ENCODE peak calls at places on chromosomes 4 and X, in nine cellular contexts. One of them, this sample, is unnamed.

GRCh38 chr4:7844247-7844991 is 95.2 kb downstream of the AFAP1 start:
- DNase-seq in AG09309: peak
- DNase-seq in IMR-90: peak
- DNase-seq in cardiac muscle cell: peak
- DNase-seq in choroid plexus epithelial cell: peak
- DNase-seq in lower leg skin: peak
- DNase-seq in hepatocyte: peak
- DNase-seq in ovary: peak
- DNase-seq in GM06990: no peak
- DNase-seq in this sample: peak

GRCh38 chrX:24253030-24253429 is 60.8 kb downstream of the SUPT20HL2 start:
- DNase-seq in ovary: no peak
- DNase-seq in cardiac muscle cell: no peak
- DNase-seq in lower leg skin: no peak
- DNase-seq in IMR-90: no peak
- DNase-seq in AG09309: no peak
- DNase-seq in hepatocyte: peak
- DNase-seq in choroid plexus epithelial cell: no peak
- DNase-seq in GM06990: no peak
- DNase-seq in this sample: no peak

GRCh38 chr4:37225778-37226177 is 18.8 kb upstream of the NWD2 start:
- DNase-seq in IMR-90: no peak
- DNase-seq in hepatocyte: no peak
- DNase-seq in cardiac muscle cell: no peak
- DNase-seq in choroid plexus epithelial cell: no peak
- DNase-seq in AG09309: no peak
- DNase-seq in lower leg skin: no peak
- DNase-seq in GM06990: no peak
- DNase-seq in ovary: no peak
- DNase-seq in this sample: no peak

GRCh38 chr4:84708406-84709135 is 125.6 kb downstream of the CDS1 start:
- DNase-seq in GM06990: no peak
- DNase-seq in cardiac muscle cell: no peak
- DNase-seq in hepatocyte: no peak
- DNase-seq in ovary: no peak
- DNase-seq in lower leg skin: no peak
- DNase-seq in IMR-90: peak
- DNase-seq in AG09309: no peak
- DNase-seq in choroid plexus epithelial cell: peak
- DNase-seq in this sample: no peak

GRCh38 chr4:186475202-186475601 is 80.2 kb downstream of the MTNR1A start:
- DNase-seq in choroid plexus epithelial cell: no peak
- DNase-seq in ovary: no peak
- DNase-seq in GM06990: no peak
- DNase-seq in cardiac muscle cell: no peak
- DNase-seq in IMR-90: no peak
- DNase-seq in hepatocyte: no peak
- DNase-seq in AG09309: no peak
- DNase-seq in lower leg skin: no peak
- DNase-seq in this sample: no peak

GRCh38 chrX:37883196-37883595 is 35.8 kb upstream of the DYNLT3 start:
- DNase-seq in hepatocyte: no peak
- DNase-seq in IMR-90: peak
- DNase-seq in AG09309: no peak
- DNase-seq in lower leg skin: no peak
- DNase-seq in ovary: no peak
- DNase-seq in choroid plexus epithelial cell: peak
- DNase-seq in cardiac muscle cell: no peak
- DNase-seq in GM06990: no peak
- DNase-seq in this sample: no peak

GRCh38 chr4:156568479-156568878 is 403.1 kb downstream of the PDGFC start:
- DNase-seq in choroid plexus epithelial cell: no peak
- DNase-seq in lower leg skin: no peak
- DNase-seq in cardiac muscle cell: no peak
- DNase-seq in ovary: no peak
- DNase-seq in GM06990: no peak
- DNase-seq in hepatocyte: no peak
- DNase-seq in AG09309: no peak
- DNase-seq in IMR-90: no peak
- DNase-seq in this sample: no peak

GRCh38 chr4:121221201-121221600 is 57.1 kb upstream of the TNIP3 start:
- DNase-seq in AG09309: no peak
- DNase-seq in ovary: no peak
- DNase-seq in cardiac muscle cell: no peak
- DNase-seq in choroid plexus epithelial cell: no peak
- DNase-seq in hepatocyte: no peak
- DNase-seq in IMR-90: no peak
- DNase-seq in lower leg skin: no peak
- DNase-seq in GM06990: no peak
- DNase-seq in this sample: no peak

GRCh38 chr4:125280892-125281403 is 33.8 kb upstream of the FAT4 start:
- DNase-seq in GM06990: no peak
- DNase-seq in ovary: peak
- DNase-seq in hepatocyte: peak
- DNase-seq in AG09309: no peak
- DNase-seq in choroid plexus epithelial cell: no peak
- DNase-seq in IMR-90: no peak
- DNase-seq in lower leg skin: no peak
- DNase-seq in cardiac muscle cell: no peak
- DNase-seq in this sample: no peak

GRCh38 chrX:29432534-29432933 is 782.8 kb upstream of the MAGEB2 start:
- DNase-seq in choroid plexus epithelial cell: no peak
- DNase-seq in hepatocyte: no peak
- DNase-seq in IMR-90: no peak
- DNase-seq in AG09309: no peak
- DNase-seq in GM06990: no peak
- DNase-seq in lower leg skin: no peak
- DNase-seq in cardiac muscle cell: no peak
- DNase-seq in ovary: no peak
- DNase-seq in this sample: no peak

GRCh38 chr4:1207603-1208265 is 35.4 kb upstream of the SPON2 start:
- DNase-seq in lower leg skin: peak
- DNase-seq in cardiac muscle cell: peak
- DNase-seq in ovary: peak
- DNase-seq in AG09309: no peak
- DNase-seq in hepatocyte: no peak
- DNase-seq in GM06990: peak
- DNase-seq in choroid plexus epithelial cell: peak
- DNase-seq in IMR-90: peak
- DNase-seq in this sample: no peak

GRCh38 chr4:41661447-41662076 is 87.0 kb downstream of the PHOX2B start:
- DNase-seq in cardiac muscle cell: peak
- DNase-seq in lower leg skin: peak
- DNase-seq in GM06990: no peak
- DNase-seq in hepatocyte: peak
- DNase-seq in AG09309: peak
- DNase-seq in ovary: peak
- DNase-seq in choroid plexus epithelial cell: peak
- DNase-seq in IMR-90: peak
- DNase-seq in this sample: peak

GRCh38 chr4:47469951-47470350 is 6.4 kb upstream of the COMMD8 start:
- DNase-seq in choroid plexus epithelial cell: peak
- DNase-seq in IMR-90: peak
- DNase-seq in GM06990: no peak
- DNase-seq in lower leg skin: no peak
- DNase-seq in cardiac muscle cell: peak
- DNase-seq in AG09309: peak
- DNase-seq in hepatocyte: no peak
- DNase-seq in ovary: no peak
- DNase-seq in this sample: no peak

GRCh38 chr4:8920289-8920965 is 48.8 kb upstream of the HMX1 start:
- DNase-seq in cardiac muscle cell: no peak
- DNase-seq in AG09309: no peak
- DNase-seq in lower leg skin: peak
- DNase-seq in choroid plexus epithelial cell: no peak
- DNase-seq in IMR-90: no peak
- DNase-seq in hepatocyte: peak
- DNase-seq in ovary: no peak
- DNase-seq in GM06990: no peak
- DNase-seq in this sample: no peak

GRCh38 chrX:12979630-12980015 is 4.7 kb downstream of the TMSB4X start:
- DNase-seq in IMR-90: peak
- DNase-seq in choroid plexus epithelial cell: peak
- DNase-seq in ovary: no peak
- DNase-seq in lower leg skin: no peak
- DNase-seq in hepatocyte: no peak
- DNase-seq in AG09309: no peak
- DNase-seq in GM06990: no peak
- DNase-seq in cardiac muscle cell: no peak
- DNase-seq in this sample: no peak

GRCh38 chr4:2009651-2010233 is 968 bp upstream of the NELFA start:
- DNase-seq in ovary: peak
- DNase-seq in choroid plexus epithelial cell: peak
- DNase-seq in lower leg skin: peak
- DNase-seq in cardiac muscle cell: peak
- DNase-seq in GM06990: peak
- DNase-seq in hepatocyte: peak
- DNase-seq in IMR-90: peak
- DNase-seq in AG09309: no peak
- DNase-seq in this sample: peak

GRCh38 chr4:188934320-188934975 is 795.2 kb downstream of the TRIML1 start:
- DNase-seq in cardiac muscle cell: peak
- DNase-seq in lower leg skin: no peak
- DNase-seq in hepatocyte: no peak
- DNase-seq in AG09309: peak
- DNase-seq in IMR-90: peak
- DNase-seq in GM06990: no peak
- DNase-seq in ovary: no peak
- DNase-seq in choroid plexus epithelial cell: peak
- DNase-seq in this sample: no peak

GRCh38 chrX:129769467-129770154 is 10.1 kb upstream of the SASH3 start:
- DNase-seq in ovary: no peak
- DNase-seq in hepatocyte: no peak
- DNase-seq in choroid plexus epithelial cell: no peak
- DNase-seq in GM06990: peak
- DNase-seq in cardiac muscle cell: no peak
- DNase-seq in lower leg skin: no peak
- DNase-seq in AG09309: no peak
- DNase-seq in IMR-90: no peak
- DNase-seq in this sample: peak

DNA sequence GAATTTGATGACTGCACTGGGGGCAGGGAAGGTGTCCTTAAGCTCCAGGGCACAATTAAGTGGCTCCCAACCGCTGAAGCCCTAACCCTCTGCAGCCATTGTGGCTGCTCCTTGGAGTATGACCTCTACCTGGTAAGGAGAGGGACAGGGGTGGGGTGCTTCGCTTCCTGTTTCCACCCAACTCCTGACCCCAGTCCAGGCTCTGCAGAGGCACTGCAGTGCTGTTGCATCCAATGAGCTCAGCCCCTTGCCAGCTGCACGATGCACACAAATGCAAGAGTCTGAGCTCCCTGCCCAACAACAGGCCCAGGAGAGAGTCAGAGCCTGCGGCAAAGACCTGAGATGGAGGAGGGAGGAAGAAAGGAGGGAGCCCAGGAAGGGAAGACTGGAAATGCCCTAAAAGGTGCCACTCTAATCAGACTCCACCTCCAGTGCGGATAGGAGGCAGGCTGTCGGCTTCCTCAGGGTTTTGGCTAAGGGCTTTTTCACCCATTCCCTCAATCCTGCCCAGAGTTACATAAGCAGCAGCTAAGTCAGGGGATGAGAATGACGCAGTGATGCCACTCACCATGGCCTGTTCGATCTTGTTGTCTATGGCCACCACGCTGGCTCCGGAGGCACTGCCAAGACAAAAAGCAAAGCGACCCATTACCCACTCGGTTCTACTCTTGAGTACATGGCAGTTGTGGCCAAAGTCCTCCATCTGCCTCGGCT is 60.1 kb downstream of the TSC22D3 start:
- DNase-seq in GM06990: no peak
- DNase-seq in choroid plexus epithelial cell: peak
- DNase-seq in AG09309: no peak
- DNase-seq in ovary: no peak
- DNase-seq in lower leg skin: peak
- DNase-seq in cardiac muscle cell: peak
- DNase-seq in IMR-90: peak
- DNase-seq in hepatocyte: no peak
- DNase-seq in this sample: no peak
- H3K4me3 ChIP-seq in GM06990: peak
- H3K4me3 ChIP-seq in choroid plexus epithelial cell: peak
- H3K4me3 ChIP-seq in AG09309: peak
- H3K4me3 ChIP-seq in ovary: peak
- H3K4me3 ChIP-seq in lower leg skin: peak
- H3K4me3 ChIP-seq in cardiac muscle cell: peak
- H3K4me3 ChIP-seq in IMR-90: peak
- H3K4me3 ChIP-seq in hepatocyte: peak
- H3K4me3 ChIP-seq in this sample: peak

GRCh38 chr4:33864290-33864859 is 2379.9 kb downstream of the ARAP2 start:
- DNase-seq in hepatocyte: no peak
- DNase-seq in choroid plexus epithelial cell: no peak
- DNase-seq in lower leg skin: no peak
- DNase-seq in ovary: no peak
- DNase-seq in IMR-90: no peak
- DNase-seq in AG09309: no peak
- DNase-seq in cardiac muscle cell: no peak
- DNase-seq in GM06990: no peak
- DNase-seq in this sample: no peak
- H3K4me3 ChIP-seq in hepatocyte: no peak
- H3K4me3 ChIP-seq in choroid plexus epithelial cell: no peak
- H3K4me3 ChIP-seq in lower leg skin: no peak
- H3K4me3 ChIP-seq in ovary: no peak
- H3K4me3 ChIP-seq in IMR-90: no peak
- H3K4me3 ChIP-seq in AG09309: no peak
- H3K4me3 ChIP-seq in cardiac muscle cell: no peak
- H3K4me3 ChIP-seq in GM06990: no peak
- H3K4me3 ChIP-seq in this sample: no peak

GRCh38 chr4:100168521-100168920 is 21.7 kb downstream of the DDIT4L start:
- DNase-seq in ovary: no peak
- DNase-seq in cardiac muscle cell: peak
- DNase-seq in lower leg skin: no peak
- DNase-seq in choroid plexus epithelial cell: peak
- DNase-seq in GM06990: no peak
- DNase-seq in IMR-90: peak
- DNase-seq in AG09309: no peak
- DNase-seq in hepatocyte: no peak
- DNase-seq in this sample: no peak
- H3K4me3 ChIP-seq in ovary: no peak
- H3K4me3 ChIP-seq in cardiac muscle cell: no peak
- H3K4me3 ChIP-seq in lower leg skin: no peak
- H3K4me3 ChIP-seq in choroid plexus epithelial cell: no peak
- H3K4me3 ChIP-seq in GM06990: no peak
- H3K4me3 ChIP-seq in IMR-90: no peak
- H3K4me3 ChIP-seq in AG09309: no peak
- H3K4me3 ChIP-seq in hepatocyte: no peak
- H3K4me3 ChIP-seq in this sample: no peak

DNA sequence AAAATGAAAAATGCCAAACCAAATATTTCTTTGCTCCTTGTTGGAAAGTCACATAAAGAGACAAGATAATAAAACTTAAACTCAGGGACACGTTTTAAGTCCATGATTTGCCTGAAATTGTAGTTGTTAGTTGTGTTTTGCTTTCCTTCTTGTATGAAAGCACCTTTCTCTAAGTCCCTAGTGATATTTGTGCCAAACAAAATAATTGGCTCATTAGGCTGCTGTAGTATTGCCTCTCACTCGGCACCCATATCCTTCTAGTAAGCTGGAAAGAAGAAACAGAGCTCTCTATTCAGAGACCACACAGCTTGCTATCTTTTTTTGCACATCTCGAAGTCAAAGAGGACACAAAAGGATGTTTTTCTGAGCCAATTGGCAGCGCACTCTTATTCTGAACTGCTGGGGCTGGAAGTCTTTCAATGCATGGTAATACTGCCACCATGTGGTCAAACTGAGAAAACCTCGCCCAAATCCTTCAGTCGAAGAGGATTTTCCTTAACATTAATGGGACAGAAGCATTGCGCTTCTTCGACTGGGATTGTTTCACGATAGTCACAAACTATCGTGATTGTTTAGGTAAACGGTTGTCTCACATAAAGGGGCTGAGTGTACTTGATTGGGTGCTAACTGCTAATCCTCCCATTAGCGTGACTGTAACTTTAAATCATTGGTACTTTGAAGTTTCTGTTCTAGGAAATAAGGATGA is 571.9 kb upstream of the LCORL start:
- DNase-seq in GM06990: peak
- DNase-seq in ovary: peak
- DNase-seq in choroid plexus epithelial cell: peak
- DNase-seq in cardiac muscle cell: peak
- DNase-seq in lower leg skin: no peak
- DNase-seq in IMR-90: peak
- DNase-seq in AG09309: peak
- DNase-seq in hepatocyte: peak
- DNase-seq in this sample: peak
- H3K4me3 ChIP-seq in GM06990: no peak
- H3K4me3 ChIP-seq in ovary: no peak
- H3K4me3 ChIP-seq in choroid plexus epithelial cell: peak
- H3K4me3 ChIP-seq in cardiac muscle cell: no peak
- H3K4me3 ChIP-seq in lower leg skin: no peak
- H3K4me3 ChIP-seq in IMR-90: peak
- H3K4me3 ChIP-seq in AG09309: peak
- H3K4me3 ChIP-seq in hepatocyte: no peak
- H3K4me3 ChIP-seq in this sample: peak